ENCODE peak calls at places on chromosomes 3 and 15, in six cellular contexts. B, P, S, A, M and V are unnamed samples.

GRCh38 chr3:60399295-60399694 is 852.0 kb downstream of the FHIT start:
- DNase-seq in B (peak; percentile 8), P (peak; percentile 19), S (no peak), A (no peak), M (no peak), V (no peak)

GRCh38 chr3:45772341-45773035 is 23.8 kb downstream of the SLC6A20 start:
- DNase-seq in B (no peak), P (no peak), S (no peak), A (no peak), M (no peak), V (no peak)

GRCh38 chr3:106114848-106115247 is 246.0 kb upstream of the CBLB start:
- DNase-seq in B (peak; percentile 55), P (peak; percentile 81), S (no peak), A (no peak), M (no peak), V (peak; percentile 22)

GRCh38 chr15:87227846-87228245 is 1028.7 kb downstream of the NTRK3 start:
- DNase-seq in B (peak; percentile 85), P (no peak), S (no peak), A (no peak), M (no peak), V (peak; percentile 14)

GRCh38 chr15:76116138-76116885 is 56.5 kb downstream of the TMEM266 start:
- DNase-seq in B (no peak), P (no peak), S (no peak), A (no peak), M (no peak), V (no peak)

GRCh38 chr15:79004336-79004735 is 59.5 kb upstream of the CTSH start:
- DNase-seq in B (peak; percentile 83), P (peak; percentile 47), S (no peak), A (no peak), M (no peak), V (peak; percentile 81)

GRCh38 chr3:113560265-113560664 is 27.9 kb downstream of the SIDT1 start:
- DNase-seq in B (no peak), P (no peak), S (no peak), A (no peak), M (no peak), V (no peak)

GRCh38 chr15:83983634-83984458 is 251.7 kb upstream of the GOLGA6L4 start:
- DNase-seq in B (no peak), P (no peak), S (no peak), A (no peak), M (no peak), V (no peak)

GRCh38 chr3:190585771-190586630 is 72.1 kb downstream of the IL1RAP start:
- DNase-seq in B (peak; percentile 89), P (peak; percentile 93), S (no peak), A (peak; percentile 66), M (peak; percentile 47), V (peak; percentile 98)

GRCh38 chr3:57085211-57085610 is 24.7 kb downstream of the SPATA12 start:
- DNase-seq in B (no peak), P (no peak), S (no peak), A (no peak), M (no peak), V (peak; percentile 51)

GRCh38 chr3:172613845-172614244 is 90.6 kb upstream of the TNFSF10 start:
- DNase-seq in B (no peak), P (no peak), S (no peak), A (no peak), M (no peak), V (no peak)

GRCh38 chr15:74013374-74013893 is 18.9 kb downstream of the PML start:
- DNase-seq in B (no peak), P (no peak), S (no peak), A (no peak), M (no peak), V (no peak)

DNA sequence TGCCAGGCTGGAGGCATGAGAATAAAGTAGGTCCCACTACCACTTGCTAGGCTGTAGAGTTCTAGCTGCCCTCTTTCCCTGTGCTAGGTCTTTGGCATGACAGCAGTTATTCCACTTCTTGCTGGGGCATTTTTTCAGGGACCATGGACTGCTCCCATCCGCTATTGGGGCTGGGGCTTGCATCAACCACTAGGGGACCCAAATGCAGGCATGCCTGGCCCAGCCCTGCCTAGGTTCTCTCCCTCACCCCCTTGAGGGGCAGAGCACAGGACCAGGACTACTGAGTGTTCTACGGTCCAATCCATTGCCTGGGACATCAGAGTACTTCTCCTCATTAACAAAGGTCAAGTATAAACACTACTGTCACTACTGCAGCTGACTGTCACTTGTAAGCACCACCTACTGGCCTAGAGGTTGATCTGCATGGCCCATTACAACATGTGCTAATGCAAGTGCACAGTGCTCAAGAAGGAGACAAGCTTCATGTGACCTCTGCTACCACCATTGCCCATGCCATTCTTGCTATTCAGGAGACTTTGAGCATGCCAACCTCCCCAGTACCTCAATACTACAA is 270.5 kb downstream of the MBNL1 start:
- DNase-seq in B (no peak), P (no peak), S (no peak), A (no peak), M (no peak), V (peak; percentile 9)
- TF ChIP-seq CTCF in B (no peak), P (peak; percentile 58), S (no peak), A (no peak), M (no peak), V (peak; percentile 25)

GRCh38 chr3:66797916-66798560 is 200.1 kb upstream of the KBTBD8 start:
- DNase-seq in B (peak; percentile 53), P (no peak), S (no peak), A (peak; percentile 42), M (no peak), V (peak; percentile 51)
- H3K4me3 ChIP-seq in B (peak overlapping the region; percentile 54), P (no peak overlapping the region), S (no peak overlapping the region), A (peak overlapping the region; percentile 24), M (peak overlapping the region; percentile 20), V (no peak overlapping the region)

DNA sequence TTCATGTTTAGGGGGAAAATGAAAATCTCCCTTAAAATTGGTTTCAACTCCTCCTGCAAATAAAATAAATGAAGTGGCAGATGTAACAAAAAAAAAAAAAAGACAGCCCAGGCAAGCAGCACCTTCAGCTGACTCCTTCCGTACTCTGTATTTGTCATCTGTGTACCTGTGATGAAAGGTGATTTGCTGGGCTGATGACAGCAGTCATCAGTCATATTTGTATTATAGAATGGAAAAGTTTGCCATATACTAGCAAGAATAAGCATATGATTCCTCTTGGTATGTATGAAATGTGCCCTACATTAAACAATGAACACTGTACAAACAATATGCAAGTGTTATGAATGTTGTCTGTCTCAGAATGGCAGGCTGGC is 44.1 kb upstream of the WWTR1 start:
- DNase-seq in B (no peak), P (peak; percentile 42), S (no peak), A (no peak), M (no peak), V (peak; percentile 37)
- TF ChIP-seq CTCF in B (no peak), P (no peak), S (no peak), A (no peak), M (no peak), V (no peak)

DNA sequence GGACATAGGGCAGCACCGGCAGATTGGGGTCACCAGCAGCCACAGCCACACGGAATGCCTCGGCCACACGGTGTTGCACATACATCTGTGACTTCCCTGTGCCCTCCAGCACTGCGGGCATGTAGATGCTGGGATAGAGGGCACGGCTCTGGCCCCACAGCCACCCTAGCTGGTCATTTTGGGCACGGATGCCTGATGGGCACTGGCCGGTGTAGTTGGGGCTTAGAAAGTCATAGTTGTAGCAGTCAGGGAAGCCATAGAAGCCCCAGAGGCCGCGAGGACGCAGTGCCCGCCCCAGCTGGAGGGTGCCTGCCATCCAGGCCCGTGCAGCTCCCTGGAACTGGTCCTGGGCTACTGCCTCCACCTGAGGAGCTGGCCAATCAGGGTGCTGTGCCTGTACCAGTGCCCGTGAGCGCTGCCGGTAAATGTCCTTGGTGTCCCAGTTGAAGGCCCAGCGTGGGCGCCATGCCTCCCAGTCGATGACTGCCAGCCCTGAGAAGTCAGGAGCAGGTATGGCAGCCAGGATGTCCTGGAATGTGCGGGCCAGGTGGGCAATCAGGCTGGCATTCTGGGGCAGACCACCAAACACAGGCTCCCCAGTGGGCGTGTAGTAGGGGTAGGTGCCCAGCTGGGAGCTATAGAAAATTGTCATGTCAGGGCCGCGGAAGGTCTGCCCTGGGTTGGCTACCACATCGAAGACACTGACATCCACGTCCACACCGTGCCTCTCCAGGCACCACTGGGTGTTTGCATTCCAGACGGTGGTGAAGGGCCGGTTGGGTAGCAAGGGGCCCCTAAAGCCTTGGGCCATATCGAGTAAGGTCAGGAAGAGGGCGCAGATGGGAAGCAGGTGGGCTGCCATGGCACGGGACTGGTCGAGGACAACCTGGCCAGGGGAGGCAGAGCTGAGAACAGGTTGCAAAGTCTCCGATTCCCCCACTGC is 1.0 kb downstream of the HYAL1 start:
- DNase-seq in B (no peak), P (no peak), S (no peak), A (no peak), M (no peak), V (no peak)
- H3K4me3 ChIP-seq in B (no peak overlapping the region), P (no peak overlapping the region), S (no peak overlapping the region), A (no peak overlapping the region), M (no peak overlapping the region), V (no peak overlapping the region)

DNA sequence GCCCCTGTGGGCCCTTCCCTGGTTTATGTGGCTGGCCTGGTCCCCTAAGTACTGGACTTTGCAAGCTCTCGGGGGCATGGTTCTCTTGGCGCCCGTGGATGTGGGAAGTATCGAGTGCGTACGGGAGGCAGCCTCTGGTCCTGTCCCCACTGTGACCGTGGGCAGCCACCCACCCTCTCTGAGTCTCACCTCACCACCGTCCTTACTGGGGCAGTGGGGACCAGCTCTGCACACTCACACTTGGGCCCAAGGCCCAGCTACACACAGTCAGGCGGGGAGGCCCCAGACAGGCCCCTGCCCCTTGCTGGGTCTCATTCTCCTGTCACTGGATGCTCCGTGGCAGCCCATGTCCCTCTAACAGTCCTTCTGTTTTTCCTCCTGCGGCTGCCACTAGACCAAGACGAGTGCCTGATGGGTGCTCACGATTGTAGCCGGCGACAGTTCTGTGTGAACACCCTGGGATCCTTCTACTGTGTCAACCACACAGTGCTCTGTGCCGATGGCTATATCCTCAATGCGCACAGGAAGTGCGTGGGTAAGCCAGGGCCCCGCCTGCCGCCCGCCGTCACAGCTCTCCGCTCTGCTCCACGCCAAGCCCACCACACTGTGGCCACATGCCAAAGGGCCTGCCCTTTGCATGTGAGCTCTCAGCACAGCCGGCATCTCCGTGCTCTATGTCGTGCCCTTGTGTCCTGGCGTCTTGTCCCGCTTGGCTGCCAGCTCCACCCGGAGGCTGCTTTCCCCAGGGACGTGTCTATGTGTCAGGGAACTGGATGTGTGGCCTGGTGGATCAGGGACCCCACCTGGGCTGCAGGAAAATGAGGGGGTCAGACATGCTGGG is 72.7 kb downstream of the FBLN2 start:
- DNase-seq in B (no peak), P (no peak), S (no peak), A (no peak), M (no peak), V (no peak)
- TF ChIP-seq CTCF in B (no peak), P (peak; percentile 11), S (no peak), A (no peak), M (no peak), V (no peak)